ENCODE peak calls at places on chromosomes 12 and 14, in five cellular contexts. L, S, R, Z and B are unnamed samples. For H3K4me1 and H3K9me3, the result is how much of the 10 kb centered on the place peaks cover.

GRCh38 chr14:101119830-101120571 is 216.5 kb upstream of the RTL1 start:
- DNase-seq in L (no peak), S (peak), R (no peak), Z (no peak), B (no peak)

GRCh38 chr12:49233842-49234526 is 30.9 kb upstream of the TUBA1C start:
- DNase-seq in L (peak), S (peak), R (no peak), Z (no peak), B (no peak)

GRCh38 chr14:99946652-99947489 is 118.4 kb upstream of the EVL start:
- DNase-seq in L (no peak), S (no peak), R (peak), Z (no peak), B (peak)

GRCh38 chr14:52002542-52002941 is 13.2 kb downstream of the RTRAF start:
- DNase-seq in L (no peak), S (no peak), R (no peak), Z (no peak), B (no peak)

GRCh38 chr14:105388976-105389375 is 9.4 kb upstream of the TEX22 start:
- DNase-seq in L (no peak), S (peak), R (no peak), Z (no peak), B (no peak)

GRCh38 chr12:27549801-27550652 is 26.0 kb downstream of the PPFIBP1 start:
- DNase-seq in L (peak), S (peak), R (peak), Z (peak), B (no peak)

GRCh38 chr14:89673499-89674225 is 256.6 kb upstream of the FOXN3 start:
- DNase-seq in L (no peak), S (no peak), R (no peak), Z (no peak), B (no peak)

GRCh38 chr14:102893452-102893851 is 29.0 kb upstream of the AMN start:
- DNase-seq in L (peak), S (peak), R (peak), Z (no peak), B (no peak)

GRCh38 chr14:79376557-79376956 is 834.7 kb downstream of the DIO2 start:
- DNase-seq in L (no peak), S (no peak), R (no peak), Z (no peak), B (no peak)

GRCh38 chr12:28954333-28954732 is 194.7 kb upstream of the FAR2 start:
- DNase-seq in L (no peak), S (no peak), R (no peak), Z (no peak), B (no peak)

GRCh38 chr14:73786632-73786941 is 65.0 kb upstream of the PTGR2 start:
- DNase-seq in L (no peak), S (peak), R (peak), Z (peak), B (no peak)

GRCh38 chr12:103745962-103746361 is 95.1 kb downstream of the NT5DC3 start:
- DNase-seq in L (no peak), S (no peak), R (no peak), Z (no peak), B (no peak)

GRCh38 chr12:13100610-13100881 is 2.9 kb downstream of the GSG1 start:
- DNase-seq in L (no peak), S (no peak), R (peak), Z (no peak), B (no peak)

GRCh38 chr12:54937376-54937775 is 47.2 kb downstream of the TESPA1 start:
- DNase-seq in L (no peak), S (no peak), R (no peak), Z (no peak), B (no peak)

GRCh38 chr12:5101686-5102085 is 58.0 kb downstream of the KCNA5 start:
- DNase-seq in L (no peak), S (no peak), R (no peak), Z (no peak), B (no peak)

GRCh38 chr12:106137456-106138278 is 1.1 kb downstream of the NUAK1 start:
- DNase-seq in L (no peak), S (no peak), R (no peak), Z (no peak), B (no peak)

GRCh38 chr14:72433511-72433910 is 460.4 kb downstream of the DPF3 start:
- DNase-seq in L (no peak), S (no peak), R (no peak), Z (peak), B (no peak)

GRCh38 chr14:61430066-61430757 is 108.8 kb downstream of the PRKCH start:
- DNase-seq in L (no peak), S (no peak), R (no peak), Z (no peak), B (no peak)

GRCh38 chr14:68173227-68173972 is 353.8 kb downstream of the RAD51B start:
- DNase-seq in L (no peak), S (no peak), R (peak), Z (no peak), B (no peak)

GRCh38 chr14:77099425-77100167 is 1.5 kb downstream of the CIPC start:
- DNase-seq in L (no peak), S (no peak), R (peak), Z (peak), B (no peak)

GRCh38 chr12:83954939-83955601 is 957.5 kb downstream of the SLC6A15 start:
- DNase-seq in L (no peak), S (no peak), R (no peak), Z (peak), B (no peak)

GRCh38 chr12:71763682-71764379 is 9.2 kb downstream of the RAB21 start:
- DNase-seq in L (no peak), S (no peak), R (no peak), Z (peak), B (no peak)

GRCh38 chr12:47604474-47604873 is 101.4 kb downstream of the RPAP3 start:
- DNase-seq in L (no peak), S (no peak), R (no peak), Z (peak), B (no peak)

GRCh38 chr12:88383405-88383804 is 196.9 kb downstream of the KITLG start:
- DNase-seq in L (no peak), S (no peak), R (no peak), Z (no peak), B (no peak)

GRCh38 chr14:30177776-30178175 is 250.1 kb upstream of the PRKD1 start:
- DNase-seq in L (no peak), S (no peak), R (no peak), Z (no peak), B (no peak)

GRCh38 chr12:109387425-109388166 is 39.9 kb downstream of the MYO1H start:
- DNase-seq in L (no peak), S (no peak), R (no peak), Z (peak), B (no peak)

GRCh38 chr12:130538343-130539095 is 177.6 kb downstream of the RIMBP2 start:
- DNase-seq in L (no peak), S (no peak), R (peak), Z (no peak), B (no peak)

GRCh38 chr12:8675471-8676083 is 13.0 kb upstream of the MFAP5 start:
- DNase-seq in L (no peak), S (no peak), R (no peak), Z (no peak), B (no peak)

GRCh38 chr14:22650960-22651521 is 6.9 kb upstream of the OR6J1 start:
- DNase-seq in L (no peak), S (no peak), R (no peak), Z (peak), B (no peak)

GRCh38 chr14:50085570-50086315 is 30.6 kb downstream of the VCPKMT start:
- DNase-seq in L (no peak), S (no peak), R (peak), Z (peak), B (peak)

GRCh38 chr12:107241421-107241820 is 148.1 kb upstream of the CRY1 start:
- DNase-seq in L (no peak), S (no peak), R (no peak), Z (no peak), B (no peak)

GRCh38 chr12:107129315-107129930 is 36.1 kb upstream of the CRY1 start:
- DNase-seq in L (no peak), S (no peak), R (no peak), Z (no peak), B (no peak)

GRCh38 chr12:124828264-124829007 is 35.2 kb downstream of the SCARB1 start:
- DNase-seq in L (no peak), S (peak), R (no peak), Z (peak), B (no peak)

GRCh38 chr12:46452061-46452615 is 79.6 kb upstream of the SLC38A2 start:
- DNase-seq in L (no peak), S (no peak), R (no peak), Z (peak), B (no peak)

GRCh38 chr12:132513070-132513398 is 23.1 kb downstream of the FBRSL1 start:
- DNase-seq in L (no peak), S (no peak), R (no peak), Z (no peak), B (no peak)

GRCh38 chr12:122081108-122081696 is 2.6 kb downstream of the MLXIP start:
- DNase-seq in L (no peak), S (no peak), R (peak), Z (peak), B (no peak)

GRCh38 chr12:116319851-116320621 is 42.5 kb upstream of the MED13L start:
- DNase-seq in L (no peak), S (no peak), R (peak), Z (peak), B (peak)

GRCh38 chr12:96219700-96220206 is 25.6 kb downstream of the ELK3 start:
- DNase-seq in L (no peak), S (no peak), R (peak), Z (peak), B (no peak)

GRCh38 chr12:96223411-96224218 is 29.4 kb downstream of the ELK3 start:
- DNase-seq in L (no peak), S (no peak), R (no peak), Z (no peak), B (no peak)

GRCh38 chr12:96218989-96219678 is 25.0 kb downstream of the ELK3 start:
- DNase-seq in L (no peak), S (no peak), R (peak), Z (peak), B (no peak)

GRCh38 chr12:96221391-96221790 is 27.2 kb downstream of the ELK3 start:
- DNase-seq in L (no peak), S (no peak), R (no peak), Z (no peak), B (no peak)

DNA sequence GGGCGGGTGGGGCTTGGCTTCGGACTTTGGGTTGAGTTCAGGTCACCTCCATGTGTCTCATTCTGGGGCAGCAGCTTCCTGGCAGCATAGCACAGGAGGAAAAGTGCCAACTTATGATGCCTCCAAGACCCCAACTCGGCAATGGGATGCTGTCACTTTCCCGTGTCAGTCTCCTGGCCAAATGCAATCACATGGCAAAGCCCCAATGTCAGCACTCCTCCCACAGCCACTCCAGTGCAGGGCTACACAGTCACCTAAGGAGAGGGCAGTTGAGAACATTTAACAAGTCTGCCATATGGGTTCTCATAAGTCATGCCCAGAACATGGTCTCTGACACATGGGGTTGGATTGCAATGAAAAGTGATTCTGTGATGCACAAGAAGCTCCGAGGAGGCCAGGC is 26.7 kb downstream of the ELK3 start:
- DNase-seq in L (no peak), S (no peak), R (no peak), Z (peak), B (no peak)
- H3K4me1 ChIP-seq in L (under half), S (under half), R (under half), Z (under half), B (under half)

GRCh38 chr12:128521981-128522380 is 255.0 kb downstream of the TMEM132C start:
- DNase-seq in L (no peak), S (no peak), R (no peak), Z (no peak), B (no peak)

GRCh38 chr12:128524439-128524838 is 257.5 kb downstream of the TMEM132C start:
- DNase-seq in L (no peak), S (no peak), R (no peak), Z (no peak), B (no peak)
- H3K4me3 ChIP-seq in L (no peak), S (no peak), R (no peak), Z (no peak), B (no peak)

GRCh38 chr12:70327541-70327940 is 38.5 kb upstream of the KCNMB4 start:
- DNase-seq in L (no peak), S (no peak), R (no peak), Z (no peak), B (no peak)
- H3K9me3 ChIP-seq in L (under half), S (under half), R (under half), Z (under half), B (under half)

GRCh38 chr14:75155159-75155558 is 21.3 kb downstream of the TMED10 start:
- DNase-seq in L (no peak), S (no peak), R (no peak), Z (no peak), B (no peak)

GRCh38 chr14:75156901-75157300 is 19.5 kb downstream of the TMED10 start:
- DNase-seq in L (no peak), S (no peak), R (no peak), Z (peak), B (no peak)

GRCh38 chr14:75153295-75153694 is 23.1 kb downstream of the TMED10 start:
- DNase-seq in L (no peak), S (no peak), R (no peak), Z (no peak), B (no peak)

GRCh38 chr14:75158843-75159614 is 17.4 kb downstream of the TMED10 start:
- DNase-seq in L (no peak), S (no peak), R (no peak), Z (no peak), B (no peak)

GRCh38 chr14:75156111-75156510 is 20.3 kb downstream of the TMED10 start:
- DNase-seq in L (no peak), S (no peak), R (no peak), Z (no peak), B (no peak)
- H3K4me1 ChIP-seq in L (under half), S (under half), R (under half), Z (under half), B (under half)

DNA sequence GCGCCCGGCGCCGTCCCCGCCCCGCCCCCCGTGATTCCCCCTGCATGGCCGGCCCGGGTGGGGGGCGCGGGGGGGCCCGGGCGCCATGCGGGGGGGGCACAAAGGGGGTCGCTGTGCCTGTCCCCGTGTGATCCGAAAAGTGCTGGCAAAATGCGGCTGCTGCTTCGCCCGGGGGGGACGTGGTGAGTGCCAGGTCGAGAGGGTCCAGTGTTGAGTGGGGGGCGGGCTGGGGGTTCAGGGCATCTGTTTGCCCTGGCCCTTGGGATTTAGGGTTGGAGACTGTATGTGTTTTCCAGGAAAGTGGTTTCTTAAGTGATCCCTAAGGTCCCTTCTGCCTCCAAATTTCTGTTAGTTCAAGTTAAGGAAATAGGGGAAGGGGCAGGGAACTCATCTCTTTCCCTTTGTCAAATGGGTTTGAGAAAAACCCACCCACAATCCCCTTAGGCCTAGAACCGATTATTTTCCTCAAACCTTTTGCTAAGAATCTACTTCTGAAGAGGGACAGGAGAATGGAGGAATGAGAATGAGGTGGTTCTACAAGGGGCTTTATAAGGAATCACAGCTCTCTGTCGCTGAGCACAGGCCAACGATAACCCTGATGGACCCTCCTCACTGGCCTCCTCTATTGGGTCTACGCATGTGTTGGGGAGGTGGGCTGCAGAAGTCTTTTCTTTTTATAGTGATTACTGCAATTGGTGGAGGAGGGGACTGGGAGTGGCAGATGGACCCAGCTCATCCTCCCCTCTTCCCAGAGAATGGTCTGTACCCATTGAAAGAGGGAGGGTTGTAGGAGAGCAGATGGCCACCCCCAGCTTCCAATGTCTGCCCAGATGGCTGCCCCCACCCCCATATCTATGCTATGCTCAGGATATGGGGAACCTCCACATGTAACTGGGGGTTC is 825 bp downstream of the ARHGEF25 start:
- DNase-seq in L (no peak), S (peak), R (no peak), Z (no peak), B (no peak)
- H3K4me3 ChIP-seq in L (peak), S (peak), R (peak), Z (no peak), B (no peak)

DNA sequence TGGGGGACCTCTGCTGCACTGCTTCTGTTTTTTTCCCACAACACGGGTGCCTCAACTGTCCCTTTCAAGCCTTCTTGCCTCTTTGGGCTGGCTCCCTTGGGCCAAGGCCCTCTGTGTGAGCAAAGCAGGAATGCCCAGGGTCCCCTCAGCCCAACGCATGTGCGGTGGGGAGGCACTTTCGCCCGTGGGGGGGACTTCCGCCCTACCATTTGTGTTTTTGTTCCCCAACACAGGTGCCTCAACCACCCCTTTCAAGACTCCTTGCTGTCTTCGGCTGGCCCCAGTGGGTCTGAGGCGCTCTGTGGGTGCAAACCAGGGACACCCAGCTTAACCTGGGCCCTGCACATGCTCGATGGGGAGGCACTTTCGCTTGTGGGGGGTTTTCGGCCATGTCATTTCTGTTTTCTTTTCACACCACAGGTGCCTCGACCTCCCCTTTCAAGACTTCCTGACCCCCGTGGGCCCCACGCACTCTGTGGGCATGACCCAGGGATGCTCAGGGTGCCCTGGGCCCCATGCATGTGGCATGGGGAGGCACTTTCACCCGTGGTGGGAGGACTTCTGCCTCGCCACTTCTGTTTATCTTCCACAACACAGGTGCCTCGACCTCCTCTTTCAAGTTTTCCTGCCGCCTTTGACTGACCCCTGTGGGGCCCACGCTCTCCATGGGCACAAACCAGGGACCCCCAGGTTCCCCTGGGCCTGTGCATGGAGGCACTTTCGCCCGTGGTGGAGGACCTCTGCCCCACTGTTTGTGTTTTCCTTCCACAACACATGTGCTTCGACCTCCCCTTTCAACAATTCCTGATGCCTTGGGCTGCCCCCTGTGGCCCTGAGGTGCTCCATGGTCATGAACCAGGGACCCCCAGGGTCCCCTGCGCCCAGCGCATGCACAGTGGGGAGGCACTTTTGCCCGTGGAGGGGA is 365.7 kb downstream of the ALG10 start:
- DNase-seq in L (no peak), S (peak), R (no peak), Z (no peak), B (peak)
- H3K9me3 ChIP-seq in L (under half), S (under half), R (under half), Z (half or more), B (under half)

DNA sequence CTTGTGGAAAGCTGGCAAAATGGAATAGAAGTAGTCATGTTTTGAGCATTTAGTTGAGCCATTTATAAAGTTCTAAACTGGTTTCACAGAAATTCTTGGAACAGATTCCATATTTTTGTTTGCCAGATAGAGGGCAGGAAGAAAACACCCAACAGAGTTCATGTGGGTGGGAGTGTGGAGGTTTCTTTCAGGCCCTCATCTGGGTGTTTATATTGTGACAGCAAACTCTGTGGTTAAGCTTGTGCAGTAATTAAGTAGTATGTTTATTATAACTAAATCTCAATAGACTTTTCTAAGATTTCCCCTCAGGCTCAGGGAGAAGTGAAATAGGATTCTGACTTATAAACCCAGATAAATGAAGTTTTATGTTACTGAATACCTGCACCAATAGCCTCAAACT is 57.4 kb downstream of the SPPL3 start:
- DNase-seq in L (no peak), S (no peak), R (peak), Z (no peak), B (no peak)
- H3K4me1 ChIP-seq in L (under half), S (under half), R (under half), Z (under half), B (under half)